ENCODE peak calls at places on chromosome 16, in five cellular contexts. One of them, this sample, is unnamed.

GRCh38 chr16:1159973-1160772 is 7.3 kb downstream of the CACNA1H start:
- DNase-seq in astrocyte of the spinal cord: no peak
- DNase-seq in Panc1: no peak
- DNase-seq in GM12865: no peak
- DNase-seq in uterus: peak
- DNase-seq in this sample: no peak

GRCh38 chr16:46555981-46556380 is 65.2 kb downstream of the SHCBP1 start:
- DNase-seq in uterus: no peak
- DNase-seq in GM12865: no peak
- DNase-seq in Panc1: no peak
- DNase-seq in astrocyte of the spinal cord: no peak
- DNase-seq in this sample: no peak

GRCh38 chr16:79150626-79151025 is 449.9 kb downstream of the MAF start:
- DNase-seq in uterus: no peak
- DNase-seq in GM12865: no peak
- DNase-seq in Panc1: no peak
- DNase-seq in astrocyte of the spinal cord: no peak
- DNase-seq in this sample: no peak

GRCh38 chr16:54286330-54287017 is at the start of gene IRX3:
- DNase-seq in Panc1: peak
- DNase-seq in astrocyte of the spinal cord: peak
- DNase-seq in uterus: peak
- DNase-seq in GM12865: no peak
- DNase-seq in this sample: peak

GRCh38 chr16:1961651-1962067 is 2.3 kb downstream of the NDUFB10 start:
- DNase-seq in Panc1: no peak
- DNase-seq in uterus: no peak
- DNase-seq in astrocyte of the spinal cord: no peak
- DNase-seq in GM12865: peak
- DNase-seq in this sample: no peak

GRCh38 chr16:76681296-76681695 is 404.1 kb downstream of the CNTNAP4 start:
- DNase-seq in Panc1: no peak
- DNase-seq in uterus: no peak
- DNase-seq in GM12865: no peak
- DNase-seq in astrocyte of the spinal cord: no peak
- DNase-seq in this sample: no peak

GRCh38 chr16:77961811-77962210 is 60.5 kb upstream of the CLEC3A start:
- DNase-seq in astrocyte of the spinal cord: peak
- DNase-seq in GM12865: peak
- DNase-seq in Panc1: no peak
- DNase-seq in uterus: no peak
- DNase-seq in this sample: no peak

GRCh38 chr16:81238296-81239011 is at the start of gene BCO1:
- DNase-seq in Panc1: no peak
- DNase-seq in astrocyte of the spinal cord: peak
- DNase-seq in uterus: peak
- DNase-seq in GM12865: no peak
- DNase-seq in this sample: peak

GRCh38 chr16:80466024-80466986 is 74.5 kb upstream of the DYNLRB2 start:
- DNase-seq in Panc1: no peak
- DNase-seq in uterus: peak
- DNase-seq in GM12865: peak
- DNase-seq in astrocyte of the spinal cord: peak
- DNase-seq in this sample: peak

GRCh38 chr16:69187891-69188451 is 1.0 kb downstream of the SNTB2 start:
- DNase-seq in Panc1: no peak
- DNase-seq in uterus: peak
- DNase-seq in GM12865: peak
- DNase-seq in astrocyte of the spinal cord: peak
- DNase-seq in this sample: no peak

GRCh38 chr16:81523387-81524115 is 78.9 kb downstream of the CMIP start:
- DNase-seq in Panc1: peak
- DNase-seq in astrocyte of the spinal cord: peak
- DNase-seq in GM12865: no peak
- DNase-seq in uterus: peak
- DNase-seq in this sample: peak

GRCh38 chr16:80614908-80615696 is 74.3 kb downstream of the DYNLRB2 start:
- DNase-seq in astrocyte of the spinal cord: peak
- DNase-seq in GM12865: no peak
- DNase-seq in Panc1: no peak
- DNase-seq in uterus: no peak
- DNase-seq in this sample: peak

GRCh38 chr16:88455610-88456355 is 2.7 kb downstream of the ZFPM1 start:
- DNase-seq in Panc1: no peak
- DNase-seq in GM12865: peak
- DNase-seq in uterus: no peak
- DNase-seq in astrocyte of the spinal cord: no peak
- DNase-seq in this sample: no peak

GRCh38 chr16:82070656-82071369 is 35.8 kb downstream of the HSD17B2 start:
- DNase-seq in Panc1: no peak
- DNase-seq in astrocyte of the spinal cord: peak
- DNase-seq in GM12865: no peak
- DNase-seq in uterus: no peak
- DNase-seq in this sample: no peak

GRCh38 chr16:1383556-1383955 is 30.9 kb downstream of the UNKL start:
- DNase-seq in uterus: no peak
- DNase-seq in GM12865: no peak
- DNase-seq in Panc1: no peak
- DNase-seq in astrocyte of the spinal cord: no peak
- DNase-seq in this sample: no peak

GRCh38 chr16:57593021-57593420 is 35.4 kb upstream of the ADGRG1 start:
- DNase-seq in uterus: no peak
- DNase-seq in Panc1: no peak
- DNase-seq in astrocyte of the spinal cord: no peak
- DNase-seq in GM12865: no peak
- DNase-seq in this sample: no peak

GRCh38 chr16:46894011-46894672 is 10.0 kb downstream of the GPT2 start:
- DNase-seq in Panc1: no peak
- DNase-seq in GM12865: no peak
- DNase-seq in uterus: no peak
- DNase-seq in astrocyte of the spinal cord: no peak
- DNase-seq in this sample: peak

GRCh38 chr16:1794908-1795666 is 1.6 kb upstream of the IGFALS start:
- DNase-seq in uterus: no peak
- DNase-seq in astrocyte of the spinal cord: no peak
- DNase-seq in GM12865: no peak
- DNase-seq in Panc1: no peak
- DNase-seq in this sample: no peak

GRCh38 chr16:31079342-31079944 is 5.2 kb downstream of the ZNF646 start:
- DNase-seq in uterus: no peak
- DNase-seq in astrocyte of the spinal cord: no peak
- DNase-seq in Panc1: no peak
- DNase-seq in GM12865: no peak
- DNase-seq in this sample: no peak

GRCh38 chr16:11563493-11564040 is 23.2 kb downstream of the LITAF start:
- DNase-seq in uterus: no peak
- DNase-seq in Panc1: no peak
- DNase-seq in GM12865: no peak
- DNase-seq in astrocyte of the spinal cord: no peak
- DNase-seq in this sample: no peak

GRCh38 chr16:65373095-65373494 is 251.2 kb upstream of the CDH11 start:
- DNase-seq in Panc1: no peak
- DNase-seq in uterus: no peak
- DNase-seq in astrocyte of the spinal cord: no peak
- DNase-seq in GM12865: no peak
- DNase-seq in this sample: no peak

GRCh38 chr16:55297910-55298175 is 26.2 kb upstream of the IRX6 start:
- DNase-seq in Panc1: no peak
- DNase-seq in uterus: no peak
- DNase-seq in astrocyte of the spinal cord: peak
- DNase-seq in GM12865: no peak
- DNase-seq in this sample: no peak

GRCh38 chr16:84088695-84089395 is 27.9 kb downstream of the MBTPS1 start:
- DNase-seq in Panc1: no peak
- DNase-seq in uterus: no peak
- DNase-seq in astrocyte of the spinal cord: no peak
- DNase-seq in GM12865: peak
- DNase-seq in this sample: no peak

GRCh38 chr16:69476920-69477418 is 52.5 kb downstream of the CYB5B start:
- DNase-seq in uterus: no peak
- DNase-seq in Panc1: peak
- DNase-seq in GM12865: no peak
- DNase-seq in astrocyte of the spinal cord: peak
- DNase-seq in this sample: peak

GRCh38 chr16:57998484-57998883 is 2.0 kb downstream of the ZNF319 start:
- DNase-seq in Panc1: no peak
- DNase-seq in uterus: no peak
- DNase-seq in GM12865: no peak
- DNase-seq in astrocyte of the spinal cord: no peak
- DNase-seq in this sample: no peak

GRCh38 chr16:11015607-11016006 is 71.2 kb downstream of the CLEC16A start:
- DNase-seq in Panc1: no peak
- DNase-seq in uterus: no peak
- DNase-seq in astrocyte of the spinal cord: no peak
- DNase-seq in GM12865: no peak
- DNase-seq in this sample: no peak

GRCh38 chr16:8762254-8762653 is 35.2 kb downstream of the TMEM186 start:
- DNase-seq in uterus: no peak
- DNase-seq in GM12865: no peak
- DNase-seq in Panc1: no peak
- DNase-seq in astrocyte of the spinal cord: no peak
- DNase-seq in this sample: no peak

GRCh38 chr16:69443809-69444611 is 19.6 kb downstream of the CYB5B start:
- DNase-seq in Panc1: peak
- DNase-seq in GM12865: no peak
- DNase-seq in astrocyte of the spinal cord: peak
- DNase-seq in uterus: peak
- DNase-seq in this sample: no peak

GRCh38 chr16:29926675-29927522 is 873 bp upstream of the KCTD13 start:
- DNase-seq in astrocyte of the spinal cord: peak
- DNase-seq in Panc1: no peak
- DNase-seq in GM12865: no peak
- DNase-seq in uterus: peak
- DNase-seq in this sample: no peak

GRCh38 chr16:68411086-68411485 is 37.2 kb downstream of the SMPD3 start:
- DNase-seq in Panc1: no peak
- DNase-seq in astrocyte of the spinal cord: no peak
- DNase-seq in uterus: no peak
- DNase-seq in GM12865: no peak
- DNase-seq in this sample: no peak

GRCh38 chr16:67055712-67056487 is 27.0 kb downstream of the CBFB start:
- DNase-seq in uterus: no peak
- DNase-seq in Panc1: peak
- DNase-seq in GM12865: peak
- DNase-seq in astrocyte of the spinal cord: peak
- DNase-seq in this sample: peak

GRCh38 chr16:20851601-20852000 is 45.3 kb downstream of the REXO5 start:
- DNase-seq in Panc1: no peak
- DNase-seq in uterus: peak
- DNase-seq in astrocyte of the spinal cord: peak
- DNase-seq in GM12865: no peak
- DNase-seq in this sample: peak
- H3K4me3 ChIP-seq in Panc1: no peak
- H3K4me3 ChIP-seq in uterus: no peak
- H3K4me3 ChIP-seq in astrocyte of the spinal cord: no peak
- H3K4me3 ChIP-seq in GM12865: no peak
- H3K4me3 ChIP-seq in this sample: no peak

GRCh38 chr16:14354561-14355351 is 275.3 kb downstream of the PARN start:
- DNase-seq in Panc1: no peak
- DNase-seq in uterus: no peak
- DNase-seq in GM12865: peak
- DNase-seq in astrocyte of the spinal cord: no peak
- DNase-seq in this sample: no peak
- H3K4me3 ChIP-seq in Panc1: peak
- H3K4me3 ChIP-seq in uterus: no peak
- H3K4me3 ChIP-seq in GM12865: peak
- H3K4me3 ChIP-seq in astrocyte of the spinal cord: no peak
- H3K4me3 ChIP-seq in this sample: no peak

GRCh38 chr16:85138073-85138824 is 26.0 kb upstream of the CIBAR2 start:
- DNase-seq in astrocyte of the spinal cord: no peak
- DNase-seq in GM12865: no peak
- DNase-seq in uterus: no peak
- DNase-seq in Panc1: no peak
- DNase-seq in this sample: no peak

GRCh38 chr16:85136705-85137322 is 24.5 kb upstream of the CIBAR2 start:
- DNase-seq in astrocyte of the spinal cord: peak
- DNase-seq in Panc1: no peak
- DNase-seq in GM12865: peak
- DNase-seq in uterus: peak
- DNase-seq in this sample: no peak

GRCh38 chr16:85136213-85136704 is 24.0 kb upstream of the CIBAR2 start:
- DNase-seq in astrocyte of the spinal cord: no peak
- DNase-seq in uterus: no peak
- DNase-seq in GM12865: peak
- DNase-seq in Panc1: no peak
- DNase-seq in this sample: no peak

GRCh38 chr16:85138825-85139627 is 26.8 kb upstream of the CIBAR2 start:
- DNase-seq in uterus: no peak
- DNase-seq in Panc1: no peak
- DNase-seq in GM12865: no peak
- DNase-seq in astrocyte of the spinal cord: no peak
- DNase-seq in this sample: no peak

GRCh38 chr16:85137323-85138072 is 25.2 kb upstream of the CIBAR2 start:
- DNase-seq in uterus: peak
- DNase-seq in GM12865: no peak
- DNase-seq in Panc1: no peak
- DNase-seq in astrocyte of the spinal cord: peak
- DNase-seq in this sample: peak
- H3K4me3 ChIP-seq in uterus: peak
- H3K4me3 ChIP-seq in GM12865: no peak
- H3K4me3 ChIP-seq in Panc1: no peak
- H3K4me3 ChIP-seq in astrocyte of the spinal cord: no peak
- H3K4me3 ChIP-seq in this sample: no peak

DNA sequence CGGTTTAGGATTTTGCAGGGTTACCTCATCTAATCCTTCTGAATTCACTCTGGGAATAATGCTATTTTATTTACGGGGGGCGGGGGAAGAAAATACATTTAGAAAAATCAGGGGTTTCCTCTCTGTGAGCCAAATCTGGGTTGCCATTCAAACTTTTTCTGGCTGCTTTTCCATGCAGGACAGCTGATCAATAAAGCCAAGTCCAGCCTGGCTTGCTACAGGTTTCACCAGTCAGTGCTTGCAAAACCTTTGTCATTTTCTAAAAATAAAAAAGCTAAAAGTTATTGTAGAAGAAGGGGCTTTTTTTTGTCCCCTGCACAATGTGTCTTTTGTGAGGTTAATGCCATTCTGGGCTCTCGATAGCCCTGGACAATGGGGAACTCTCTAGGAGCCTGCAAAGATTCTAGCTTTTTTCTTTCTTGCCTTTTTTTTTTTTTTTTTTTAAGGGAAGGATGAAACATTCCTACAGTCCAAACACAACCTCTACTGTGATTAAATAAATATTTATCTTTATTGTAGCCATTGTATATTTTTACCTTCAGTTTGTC is 13.1 kb upstream of the ZFHX3 start:
- DNase-seq in Panc1: no peak
- DNase-seq in astrocyte of the spinal cord: no peak
- DNase-seq in GM12865: no peak
- DNase-seq in uterus: no peak
- DNase-seq in this sample: no peak
- H3K4me3 ChIP-seq in Panc1: no peak
- H3K4me3 ChIP-seq in astrocyte of the spinal cord: no peak
- H3K4me3 ChIP-seq in GM12865: no peak
- H3K4me3 ChIP-seq in uterus: no peak
- H3K4me3 ChIP-seq in this sample: no peak

This sample was measured in astrocyte of the cerebellum.